ENCODE peak calls at places on chromosomes 5 and 9, in eight cellular contexts. One of them, this sample, is unnamed.
A peak's percentile ranks its signal among the peaks of the same experiment; 100 is the strongest.

GRCh38 chr5:5665225-5666075 is 243.0 kb downstream of the ICE1 start:
- DNase-seq in breast epithelium: no peak
- DNase-seq in adrenal gland: no peak
- DNase-seq in natural killer cell: no peak
- DNase-seq in IMR-90: no peak
- DNase-seq in A549: no peak
- DNase-seq in body of pancreas: no peak
- DNase-seq in foreskin fibroblast: no peak
- DNase-seq in this sample: peak; percentile 3

GRCh38 chr9:77132991-77133390 is 44.3 kb upstream of the VPS13A start:
- DNase-seq in breast epithelium: no peak
- DNase-seq in IMR-90: peak; percentile 31
- DNase-seq in body of pancreas: no peak
- DNase-seq in A549: no peak
- DNase-seq in adrenal gland: no peak
- DNase-seq in natural killer cell: no peak
- DNase-seq in foreskin fibroblast: no peak
- DNase-seq in this sample: no peak

GRCh38 chr9:19533373-19533772 is 124.6 kb downstream of the ACER2 start:
- DNase-seq in natural killer cell: no peak
- DNase-seq in body of pancreas: no peak
- DNase-seq in foreskin fibroblast: peak; percentile 6
- DNase-seq in A549: no peak
- DNase-seq in breast epithelium: no peak
- DNase-seq in IMR-90: peak; percentile 37
- DNase-seq in adrenal gland: no peak
- DNase-seq in this sample: no peak

GRCh38 chr5:150142189-150142788 is 13.4 kb downstream of the PDGFRB start:
- DNase-seq in adrenal gland: no peak
- DNase-seq in breast epithelium: no peak
- DNase-seq in natural killer cell: no peak
- DNase-seq in IMR-90: peak; percentile 22
- DNase-seq in foreskin fibroblast: no peak
- DNase-seq in A549: no peak
- DNase-seq in body of pancreas: no peak
- DNase-seq in this sample: no peak

GRCh38 chr5:56523779-56524178 is 290.6 kb upstream of the ANKRD55 start:
- DNase-seq in body of pancreas: no peak
- DNase-seq in natural killer cell: no peak
- DNase-seq in foreskin fibroblast: no peak
- DNase-seq in IMR-90: peak; percentile 19
- DNase-seq in adrenal gland: no peak
- DNase-seq in A549: no peak
- DNase-seq in breast epithelium: no peak
- DNase-seq in this sample: no peak

GRCh38 chr5:179974946-179975712 is 67.4 kb upstream of the TBC1D9B start:
- DNase-seq in A549: no peak
- DNase-seq in body of pancreas: no peak
- DNase-seq in natural killer cell: no peak
- DNase-seq in IMR-90: no peak
- DNase-seq in foreskin fibroblast: peak; percentile 34
- DNase-seq in breast epithelium: no peak
- DNase-seq in adrenal gland: no peak
- DNase-seq in this sample: peak; percentile 28

GRCh38 chr5:128202320-128202719 is 118.8 kb downstream of the SLC12A2 start:
- DNase-seq in body of pancreas: no peak
- DNase-seq in A549: no peak
- DNase-seq in natural killer cell: no peak
- DNase-seq in breast epithelium: no peak
- DNase-seq in adrenal gland: no peak
- DNase-seq in foreskin fibroblast: peak; percentile 38
- DNase-seq in IMR-90: no peak
- DNase-seq in this sample: no peak

GRCh38 chr9:99076030-99076429 is 28.9 kb upstream of the TGFBR1 start:
- DNase-seq in natural killer cell: no peak
- DNase-seq in breast epithelium: no peak
- DNase-seq in adrenal gland: no peak
- DNase-seq in IMR-90: no peak
- DNase-seq in A549: no peak
- DNase-seq in body of pancreas: no peak
- DNase-seq in foreskin fibroblast: no peak
- DNase-seq in this sample: no peak

GRCh38 chr5:139138790-139139189 is 59.4 kb downstream of the SIL1 start:
- DNase-seq in body of pancreas: peak; percentile 35
- DNase-seq in A549: no peak
- DNase-seq in breast epithelium: no peak
- DNase-seq in natural killer cell: no peak
- DNase-seq in IMR-90: peak; percentile 56
- DNase-seq in adrenal gland: peak; percentile 64
- DNase-seq in foreskin fibroblast: peak; percentile 61
- DNase-seq in this sample: peak; percentile 61

GRCh38 chr5:178532236-178532635 is 58.0 kb downstream of the COL23A1 start:
- DNase-seq in IMR-90: no peak
- DNase-seq in foreskin fibroblast: no peak
- DNase-seq in natural killer cell: no peak
- DNase-seq in A549: no peak
- DNase-seq in breast epithelium: no peak
- DNase-seq in adrenal gland: no peak
- DNase-seq in body of pancreas: no peak
- DNase-seq in this sample: no peak

GRCh38 chr5:77077821-77078176 is 9.3 kb downstream of the ZBED3 start:
- DNase-seq in foreskin fibroblast: no peak
- DNase-seq in A549: no peak
- DNase-seq in natural killer cell: no peak
- DNase-seq in body of pancreas: no peak
- DNase-seq in IMR-90: no peak
- DNase-seq in breast epithelium: no peak
- DNase-seq in adrenal gland: no peak
- DNase-seq in this sample: no peak

GRCh38 chr5:58631895-58632294 is 49.0 kb downstream of the RAB3C start:
- DNase-seq in breast epithelium: no peak
- DNase-seq in IMR-90: no peak
- DNase-seq in A549: no peak
- DNase-seq in adrenal gland: peak; percentile 16
- DNase-seq in natural killer cell: no peak
- DNase-seq in foreskin fibroblast: no peak
- DNase-seq in body of pancreas: no peak
- DNase-seq in this sample: no peak

GRCh38 chr5:127702913-127703575 is at the start of gene CCDC192:
- DNase-seq in breast epithelium: no peak
- DNase-seq in IMR-90: no peak
- DNase-seq in A549: no peak
- DNase-seq in natural killer cell: no peak
- DNase-seq in body of pancreas: no peak
- DNase-seq in foreskin fibroblast: no peak
- DNase-seq in adrenal gland: no peak
- DNase-seq in this sample: no peak

GRCh38 chr5:107594253-107595045 is 76.3 kb downstream of the EFNA5 start:
- DNase-seq in body of pancreas: no peak
- DNase-seq in foreskin fibroblast: peak; percentile 28
- DNase-seq in IMR-90: no peak
- DNase-seq in breast epithelium: no peak
- DNase-seq in adrenal gland: no peak
- DNase-seq in A549: no peak
- DNase-seq in natural killer cell: no peak
- DNase-seq in this sample: peak; percentile 31

GRCh38 chr5:124795829-124796228 is 49.4 kb upstream of the ZNF608 start:
- DNase-seq in natural killer cell: no peak
- DNase-seq in A549: no peak
- DNase-seq in foreskin fibroblast: no peak
- DNase-seq in body of pancreas: no peak
- DNase-seq in IMR-90: no peak
- DNase-seq in breast epithelium: no peak
- DNase-seq in adrenal gland: no peak
- DNase-seq in this sample: no peak

GRCh38 chr5:32446660-32447059 is 2.1 kb upstream of the ZFR start:
- DNase-seq in A549: no peak
- DNase-seq in breast epithelium: no peak
- DNase-seq in body of pancreas: no peak
- DNase-seq in natural killer cell: no peak
- DNase-seq in foreskin fibroblast: no peak
- DNase-seq in adrenal gland: no peak
- DNase-seq in IMR-90: no peak
- DNase-seq in this sample: peak; percentile 33

GRCh38 chr5:32454821-32455220 is 10.3 kb upstream of the ZFR start:
- DNase-seq in breast epithelium: no peak
- DNase-seq in IMR-90: no peak
- DNase-seq in A549: no peak
- DNase-seq in natural killer cell: no peak
- DNase-seq in adrenal gland: no peak
- DNase-seq in body of pancreas: no peak
- DNase-seq in foreskin fibroblast: no peak
- DNase-seq in this sample: no peak

GRCh38 chr5:32449216-32449721 is 4.7 kb upstream of the ZFR start:
- DNase-seq in body of pancreas: no peak
- DNase-seq in breast epithelium: no peak
- DNase-seq in IMR-90: no peak
- DNase-seq in natural killer cell: no peak
- DNase-seq in adrenal gland: no peak
- DNase-seq in foreskin fibroblast: peak; percentile 22
- DNase-seq in A549: no peak
- DNase-seq in this sample: no peak

GRCh38 chr5:32453916-32454315 is 9.4 kb upstream of the ZFR start:
- DNase-seq in body of pancreas: no peak
- DNase-seq in adrenal gland: no peak
- DNase-seq in natural killer cell: no peak
- DNase-seq in foreskin fibroblast: no peak
- DNase-seq in breast epithelium: no peak
- DNase-seq in A549: no peak
- DNase-seq in IMR-90: no peak
- DNase-seq in this sample: no peak

DNA sequence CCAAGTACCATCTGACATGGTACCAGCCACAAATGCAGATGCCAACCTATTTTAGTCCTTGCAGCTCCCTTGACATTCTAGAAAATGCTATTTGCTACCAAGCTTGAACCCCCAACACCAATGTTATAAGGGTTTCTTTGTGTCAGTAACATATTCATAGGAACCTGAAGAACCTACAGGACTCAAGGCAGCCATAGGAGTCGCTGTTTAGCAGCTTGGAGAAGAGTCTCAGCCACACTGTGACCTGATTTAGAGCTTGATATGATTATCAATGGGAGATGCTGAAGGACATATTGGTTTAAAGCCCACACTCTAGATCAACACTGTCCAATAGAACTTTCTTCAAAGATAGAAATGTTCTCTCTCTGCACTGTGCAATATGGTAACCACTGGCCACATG is 6.4 kb upstream of the ZFR start:
- DNase-seq in natural killer cell: no peak
- DNase-seq in body of pancreas: no peak
- DNase-seq in IMR-90: no peak
- DNase-seq in A549: peak; percentile 20
- DNase-seq in adrenal gland: no peak
- DNase-seq in breast epithelium: no peak
- DNase-seq in foreskin fibroblast: no peak
- DNase-seq in this sample: peak; percentile 25
- TF ChIP-seq CTCF in natural killer cell: peak; percentile 3
- TF ChIP-seq CTCF in body of pancreas: no peak
- TF ChIP-seq CTCF in IMR-90: peak; percentile 9
- TF ChIP-seq CTCF in A549: no peak
- TF ChIP-seq CTCF in adrenal gland: no peak
- TF ChIP-seq CTCF in breast epithelium: no peak
- TF ChIP-seq CTCF in foreskin fibroblast: peak; percentile 12
- TF ChIP-seq CTCF in this sample: peak; percentile 40

GRCh38 chr5:159508344-159508743 is 178.1 kb upstream of the IL12B start:
- DNase-seq in body of pancreas: no peak
- DNase-seq in breast epithelium: no peak
- DNase-seq in natural killer cell: no peak
- DNase-seq in A549: no peak
- DNase-seq in foreskin fibroblast: no peak
- DNase-seq in IMR-90: no peak
- DNase-seq in adrenal gland: no peak
- DNase-seq in this sample: no peak
- TF ChIP-seq CTCF in body of pancreas: no peak
- TF ChIP-seq CTCF in breast epithelium: no peak
- TF ChIP-seq CTCF in natural killer cell: no peak
- TF ChIP-seq CTCF in A549: no peak
- TF ChIP-seq CTCF in foreskin fibroblast: no peak
- TF ChIP-seq CTCF in IMR-90: no peak
- TF ChIP-seq CTCF in adrenal gland: no peak
- TF ChIP-seq CTCF in this sample: no peak

DNA sequence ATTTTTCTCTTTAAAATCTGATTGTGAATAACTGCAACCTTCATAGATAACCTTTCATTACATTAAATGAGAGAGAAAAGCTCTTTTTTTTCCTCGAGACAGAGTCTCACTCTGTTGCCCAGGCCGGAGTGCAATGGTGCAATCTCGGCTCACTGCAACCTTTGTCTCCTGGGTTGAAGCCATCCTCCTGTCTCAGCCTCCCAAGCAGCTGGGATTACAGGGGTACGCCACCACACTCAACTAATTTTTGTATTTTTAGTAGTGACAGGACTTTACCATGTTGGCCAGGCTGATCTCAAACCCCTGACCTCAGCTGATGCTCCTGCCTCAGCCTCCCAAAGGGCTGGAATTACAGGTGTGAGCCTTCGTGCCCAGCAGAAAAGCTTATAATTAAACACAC is 69.9 kb upstream of the ERBIN start:
- DNase-seq in foreskin fibroblast: no peak
- DNase-seq in natural killer cell: no peak
- DNase-seq in IMR-90: no peak
- DNase-seq in A549: no peak
- DNase-seq in body of pancreas: no peak
- DNase-seq in adrenal gland: no peak
- DNase-seq in breast epithelium: no peak
- DNase-seq in this sample: no peak
- TF ChIP-seq CTCF in foreskin fibroblast: no peak
- TF ChIP-seq CTCF in natural killer cell: no peak
- TF ChIP-seq CTCF in IMR-90: no peak
- TF ChIP-seq CTCF in A549: no peak
- TF ChIP-seq CTCF in body of pancreas: no peak
- TF ChIP-seq CTCF in adrenal gland: no peak
- TF ChIP-seq CTCF in breast epithelium: no peak
- TF ChIP-seq CTCF in this sample: no peak

GRCh38 chr5:52920929-52921328 is 68.2 kb upstream of the ITGA2 start:
- DNase-seq in natural killer cell: no peak
- DNase-seq in body of pancreas: no peak
- DNase-seq in IMR-90: peak; percentile 54
- DNase-seq in adrenal gland: no peak
- DNase-seq in foreskin fibroblast: peak; percentile 67
- DNase-seq in breast epithelium: no peak
- DNase-seq in A549: no peak
- DNase-seq in this sample: peak; percentile 12
- TF ChIP-seq CTCF in natural killer cell: no peak
- TF ChIP-seq CTCF in body of pancreas: no peak
- TF ChIP-seq CTCF in IMR-90: no peak
- TF ChIP-seq CTCF in adrenal gland: no peak
- TF ChIP-seq CTCF in foreskin fibroblast: no peak
- TF ChIP-seq CTCF in breast epithelium: no peak
- TF ChIP-seq CTCF in A549: no peak
- TF ChIP-seq CTCF in this sample: no peak

This sample was measured in epithelial cell of esophagus.